ENCODE peak calls at places on chromosomes 2 and 18, in four cellular contexts. H is spleen, Z is IMR-90, E is transverse colon. D is an unnamed sample.

GRCh38 chr2:38751847-38752410 is 768 bp upstream of the SRSF7 start:
- DNase-seq in E (no peak), Z (peak; percentile 29), H (no peak), D (no peak)

GRCh38 chr2:44244135-44244871 is 31.0 kb upstream of the SLC3A1 start:
- DNase-seq in Z (peak; percentile 68), E (peak; percentile 65), H (no peak), D (peak; percentile 65)

GRCh38 chr18:9849407-9849961 is 36.3 kb upstream of the TXNDC2 start:
- DNase-seq in E (peak; percentile 50), H (peak; percentile 86), Z (no peak), D (peak; percentile 79)

GRCh38 chr18:76380791-76381405 is 114.1 kb downstream of the ZNF516 start:
- DNase-seq in H (peak; percentile 69), Z (no peak), E (no peak), D (no peak)

GRCh38 chr2:222318712-222319575 is 20.1 kb upstream of the PAX3 start:
- DNase-seq in E (no peak), H (peak; percentile 85), Z (no peak), D (no peak)

GRCh38 chr18:57768557-57769326 is 34.4 kb downstream of the ATP8B1 start:
- DNase-seq in E (no peak), Z (peak; percentile 61), H (no peak), D (no peak)

GRCh38 chr18:75125359-75126331 is 83.3 kb downstream of the PTGR3 start:
- DNase-seq in Z (no peak), E (no peak), H (peak; percentile 75), D (no peak)

GRCh38 chr2:177165731-177166711 is 46.6 kb upstream of the HNRNPA3 start:
- DNase-seq in Z (peak; percentile 40), H (no peak), E (peak; percentile 22), D (no peak)

GRCh38 chr2:12935226-12935625 is 218.5 kb downstream of the TRIB2 start:
- DNase-seq in Z (no peak), E (no peak), H (no peak), D (no peak)

GRCh38 chr18:74468547-74469014 is 11.5 kb upstream of the DIPK1C start:
- DNase-seq in H (no peak), Z (no peak), E (no peak), D (no peak)

GRCh38 chr18:51211552-51211951 is 14.1 kb upstream of the MEX3C start:
- DNase-seq in H (no peak), Z (peak; percentile 59), E (peak; percentile 13), D (peak; percentile 41)

GRCh38 chr2:41160439-41160838 is 708.5 kb upstream of the SLC8A1 start:
- DNase-seq in H (no peak), E (no peak), Z (no peak), D (no peak)

GRCh38 chr18:58208207-58208944 is 164.3 kb downstream of the NEDD4L start:
- DNase-seq in Z (peak; percentile 67), E (no peak), H (no peak), D (no peak)

GRCh38 chr2:240179941-240180666 is 39.6 kb upstream of the OTOS start:
- DNase-seq in E (no peak), Z (no peak), H (peak; percentile 41), D (no peak)

GRCh38 chr18:55301196-55301540 is 286.8 kb downstream of the TCF4 start:
- DNase-seq in H (no peak), E (no peak), Z (peak; percentile 17), D (no peak)

GRCh38 chr2:67626656-67627055 is 229.5 kb downstream of the ETAA1 start:
- DNase-seq in Z (peak; percentile 73), H (no peak), E (no peak), D (no peak)

GRCh38 chr2:27212626-27213471 is 781 bp upstream of the SLC5A6 start:
- DNase-seq in H (no peak), Z (peak; percentile 76), E (no peak), D (no peak)

GRCh38 chr2:18719978-18720775 is 130.8 kb upstream of the NT5C1B start:
- DNase-seq in H (no peak), E (no peak), Z (peak; percentile 58), D (no peak)

GRCh38 chr2:63055510-63056308 is 5.1 kb downstream of the OTX1 start:
- DNase-seq in E (no peak), H (no peak), Z (no peak), D (no peak)

GRCh38 chr2:129189617-129190016 is 789.8 kb upstream of the RAB6C start:
- DNase-seq in E (no peak), H (no peak), Z (no peak), D (no peak)

GRCh38 chr2:119647440-119648169 is 31.4 kb upstream of the TMEM177 start:
- DNase-seq in E (peak; percentile 24), Z (peak; percentile 61), H (no peak), D (no peak)

GRCh38 chr18:1094408-1094807 is 189.7 kb downstream of the ADCYAP1 start:
- DNase-seq in E (no peak), Z (no peak), H (no peak), D (no peak)

GRCh38 chr2:241818229-241818942 is 9.4 kb downstream of the NEU4 start:
- DNase-seq in H (peak; percentile 51), E (peak; percentile 9), Z (no peak), D (no peak)

GRCh38 chr2:27078267-27079194 is at the start of gene EMILIN1:
- DNase-seq in H (peak; percentile 82), E (peak; percentile 73), Z (peak; percentile 96), D (peak; percentile 66)

GRCh38 chr2:75680402-75680801 is 30.3 kb downstream of the GCFC2 start:
- DNase-seq in E (no peak), Z (no peak), H (no peak), D (no peak)

GRCh38 chr2:177888581-177888980 is 184.0 kb downstream of the PDE11A start:
- DNase-seq in E (no peak), Z (no peak), H (no peak), D (no peak)

GRCh38 chr2:238420442-238420841 is 6.3 kb upstream of the ASB1 start:
- DNase-seq in Z (no peak), E (no peak), H (no peak), D (no peak)

GRCh38 chr18:79926715-79927596 is 24.5 kb downstream of the SLC66A2 start:
- DNase-seq in E (peak; percentile 3), H (peak; percentile 58), Z (no peak), D (no peak)

DNA sequence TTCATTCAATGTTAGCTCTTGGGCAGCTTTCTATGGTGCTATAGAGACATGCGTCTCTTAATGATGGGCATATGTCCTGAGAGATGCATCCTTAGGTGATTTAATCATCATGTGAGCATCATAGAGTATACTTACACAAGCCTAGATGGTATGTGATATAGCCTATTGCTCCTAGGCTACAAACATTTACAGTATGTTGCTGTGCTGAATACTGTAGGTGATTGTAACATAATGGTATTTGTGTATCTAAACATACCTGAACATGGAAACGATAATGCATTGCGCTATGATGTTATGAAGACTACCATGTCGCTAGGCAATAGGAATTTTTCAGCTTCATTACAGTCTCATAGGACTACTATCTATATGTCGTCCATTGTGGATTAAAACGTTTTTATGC is 89.4 kb downstream of the ARHGAP15 start:
- DNase-seq in Z (no peak), E (no peak), H (no peak), D (no peak)
- H3K27ac ChIP-seq in Z (no peak overlapping the region), E (no peak overlapping the region), H (no peak overlapping the region), D (no peak overlapping the region)

GRCh38 chr2:20415511-20415918 is 31.4 kb upstream of the RHOB start:
- DNase-seq in H (no peak), Z (no peak), E (peak; percentile 26), D (no peak)

GRCh38 chr2:20419007-20419576 is 27.8 kb upstream of the RHOB start:
- DNase-seq in E (peak; percentile 57), H (no peak), Z (peak; percentile 65), D (no peak)

GRCh38 chr2:20414806-20415205 is 32.1 kb upstream of the RHOB start:
- DNase-seq in H (no peak), E (peak; percentile 9), Z (no peak), D (no peak)

GRCh38 chr2:20418519-20418918 is 28.4 kb upstream of the RHOB start:
- DNase-seq in Z (no peak), H (no peak), E (peak; percentile 1), D (no peak)

DNA sequence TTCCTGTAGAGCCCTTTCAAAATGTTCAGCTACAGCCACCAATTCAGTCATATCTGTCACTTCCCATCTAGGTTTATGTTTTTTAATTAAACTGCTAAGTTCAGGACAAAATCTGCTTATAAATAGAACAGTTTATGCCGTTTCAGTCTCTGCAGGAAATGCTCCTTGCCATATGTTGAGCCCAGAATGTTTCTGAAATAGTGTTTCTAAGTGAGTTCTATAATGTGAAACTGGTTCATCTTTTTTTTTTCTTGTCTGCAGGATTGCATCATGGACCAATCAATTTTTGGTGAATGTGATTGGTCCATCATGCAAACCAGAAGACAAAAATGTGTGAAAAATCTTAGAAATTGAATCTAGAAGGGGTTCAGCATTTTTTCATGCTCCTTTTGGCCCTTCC is 30.2 kb upstream of the RHOB start:
- DNase-seq in Z (no peak), E (no peak), H (no peak), D (no peak)
- H3K4me1 ChIP-seq in Z (peaks cover 9% of the 10 kb centered on the region), E (peaks cover 18% of the 10 kb centered on the region), H (peaks cover 16% of the 10 kb centered on the region), D (peaks cover 5% of the 10 kb centered on the region)

GRCh38 chr2:69768217-69768616 is 26.3 kb downstream of the ANXA4 start:
- DNase-seq in Z (no peak), E (peak; percentile 18), H (no peak), D (no peak)
- H3K27ac ChIP-seq in Z (no peak overlapping the region), E (peak overlapping the region; percentile 80), H (no peak overlapping the region), D (no peak overlapping the region)

GRCh38 chr2:96763511-96764252 is 3.0 kb downstream of the CNNM4 start:
- DNase-seq in E (peak; percentile 55), Z (no peak), H (no peak), D (no peak)
- H3K4me1 ChIP-seq in E (peaks cover 74% of the 10 kb centered on the region), Z (peaks cover 20% of the 10 kb centered on the region), H (peaks cover 87% of the 10 kb centered on the region), D (peaks cover 10% of the 10 kb centered on the region)

GRCh38 chr2:126623000-126623399 is 33.0 kb upstream of the GYPC start:
- DNase-seq in E (no peak), Z (no peak), H (no peak), D (no peak)
- H3K27ac ChIP-seq in E (no peak overlapping the region), Z (no peak overlapping the region), H (no peak overlapping the region), D (no peak overlapping the region)

GRCh38 chr2:134201559-134201958 is 52.3 kb upstream of the MGAT5 start:
- DNase-seq in E (no peak), H (no peak), Z (no peak), D (no peak)
- H3K4me1 ChIP-seq in E (peaks cover 11% of the 10 kb centered on the region), H (peaks cover 70% of the 10 kb centered on the region), Z (peaks cover 25% of the 10 kb centered on the region), D (peaks cover 57% of the 10 kb centered on the region)

DNA sequence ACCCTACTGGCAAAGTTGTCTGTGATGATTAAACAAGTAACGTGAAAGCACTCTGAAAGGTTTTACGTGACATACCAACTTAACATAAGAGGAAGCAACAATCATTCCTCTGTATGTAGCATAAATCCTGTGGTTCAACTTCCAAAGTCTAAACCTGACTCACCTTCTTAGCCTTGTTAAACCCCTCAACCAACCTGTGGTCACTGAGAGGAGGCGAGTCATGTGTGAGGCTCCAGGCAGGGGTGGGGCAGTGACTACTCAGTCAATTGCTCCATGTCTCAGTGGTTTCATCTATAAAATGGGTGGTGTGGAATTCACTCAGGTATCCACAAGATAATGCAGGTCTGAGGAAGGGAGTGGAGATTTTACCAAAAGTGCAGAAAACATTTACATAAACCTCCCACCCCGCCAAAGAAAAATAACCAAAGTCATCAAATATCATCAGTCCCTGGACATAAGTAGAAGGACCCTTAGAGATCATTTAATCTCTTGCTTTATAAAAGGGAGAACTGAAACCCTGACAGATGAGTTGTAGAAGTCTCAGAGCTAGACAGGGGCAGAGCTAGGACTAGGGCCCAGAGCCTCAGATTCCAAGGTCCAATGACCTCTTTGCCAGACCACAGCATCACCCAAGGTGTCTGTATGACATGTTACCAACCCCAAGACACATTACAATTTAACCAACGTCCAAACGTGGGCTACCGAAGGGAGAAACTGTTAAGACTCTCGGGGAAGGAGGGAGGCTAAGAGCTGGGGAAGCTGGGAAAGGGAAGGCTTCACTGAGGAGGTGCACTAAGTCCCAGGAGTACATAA is 3.7 kb upstream of the PCBP1 start:
- DNase-seq in E (peak; percentile 62), H (no peak), Z (peak; percentile 70), D (no peak)
- H3K27ac ChIP-seq in E (peak overlapping the region; percentile 97), H (peak overlapping the region; percentile 97), Z (no peak overlapping the region), D (peak overlapping the region; percentile 66)

D was measured in lung.